ENCODE peak calls at places on chromosomes 4 and X, in four cellular contexts. P is upper lobe of left lung, B is HL-60, K is tibial artery. C is an unnamed sample.

GRCh38 chrX:52424658-52425057 is 55.8 kb downstream of the XAGE2 start:
- DNase-seq in P (no peak), B (no peak), K (no peak), C (peak)

GRCh38 chr4:121711263-121712000 is 14.7 kb upstream of the ANXA5 start:
- DNase-seq in P (peak), B (no peak), K (peak), C (peak)

GRCh38 chrX:153929576-153929975 is 3.5 kb upstream of the ARHGAP4 start:
- DNase-seq in P (no peak), B (no peak), K (no peak), C (no peak)

GRCh38 chr4:46277165-46277951 is 112.6 kb downstream of the GABRA2 start:
- DNase-seq in P (no peak), B (no peak), K (no peak), C (no peak)

GRCh38 chr4:23680616-23681518 is 209.0 kb downstream of the PPARGC1A start:
- DNase-seq in P (no peak), B (no peak), K (no peak), C (peak)

GRCh38 chrX:71606536-71607216 is 11.6 kb downstream of the CXCR3 start:
- DNase-seq in P (no peak), B (no peak), K (no peak), C (no peak)

GRCh38 chrX:133792198-133792953 is 193.0 kb downstream of the GPC3 start:
- DNase-seq in P (no peak), B (peak), K (peak), C (peak)

GRCh38 chr4:43778187-43778915 is 670.3 kb downstream of the KCTD8 start:
- DNase-seq in P (no peak), B (no peak), K (no peak), C (no peak)

GRCh38 chr4:23889814-23890269 is at the start of gene PPARGC1A:
- DNase-seq in P (peak), B (no peak), K (peak), C (no peak)

GRCh38 chr4:190020790-190021717 is 6.0 kb downstream of the FRG2 start:
- DNase-seq in P (peak), B (no peak), K (no peak), C (peak)

GRCh38 chrX:57453901-57454300 is 137.9 kb upstream of the ZXDB start:
- DNase-seq in P (no peak), B (peak), K (no peak), C (peak)

GRCh38 chr4:150280081-150280950 is 202.1 kb downstream of the DCLK2 start:
- DNase-seq in P (no peak), B (peak), K (no peak), C (peak)

GRCh38 chrX:100928660-100929613 is at the start of gene XKRX:
- DNase-seq in P (peak), B (no peak), K (peak), C (no peak)

GRCh38 chrX:118726887-118727685 is at the start of gene IL13RA1:
- DNase-seq in P (peak), B (peak), K (peak), C (peak)

GRCh38 chr4:83266689-83267088 is 17.9 kb downstream of the COQ2 start:
- DNase-seq in P (no peak), B (no peak), K (no peak), C (no peak)

GRCh38 chr4:113355550-113356371 is 306.3 kb downstream of the ANK2 start:
- DNase-seq in P (no peak), B (peak), K (no peak), C (peak)
- H3K4me3 ChIP-seq in P (no peak), B (no peak), K (no peak), C (no peak)

DNA sequence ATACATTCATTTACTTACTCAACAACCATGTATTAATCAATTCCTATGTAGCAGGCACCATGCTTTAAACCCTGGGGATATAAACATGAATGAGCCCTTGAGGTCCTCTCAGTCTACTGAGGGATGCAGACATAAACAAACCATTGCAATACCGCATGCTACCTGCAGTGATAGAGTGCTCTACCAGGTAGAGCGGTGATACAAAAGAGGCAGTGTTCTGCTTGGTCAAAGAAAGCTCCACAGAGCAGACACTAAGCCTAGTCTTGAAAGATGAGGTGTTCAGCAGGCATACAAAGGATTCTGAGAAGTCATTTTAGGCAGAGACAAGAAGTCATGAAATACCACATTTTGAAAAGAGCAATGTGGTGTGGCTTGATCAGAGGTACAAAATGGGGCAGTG is 26.9 kb upstream of the AMOT start:
- DNase-seq in P (no peak), B (no peak), K (no peak), C (no peak)
- TF ChIP-seq CTCF in P (no peak), B (no peak), K (no peak), C (no peak)

GRCh38 chrX:73213734-73214133 is 917 bp downstream of the NAP1L2 start:
- DNase-seq in P (no peak), B (no peak), K (no peak), C (no peak)
- H3K4me3 ChIP-seq in P (peak), B (no peak), K (peak), C (no peak)

GRCh38 chrX:11678174-11678573 is 12.5 kb upstream of the ARHGAP6 start:
- DNase-seq in P (no peak), B (no peak), K (peak), C (no peak)
- TF ChIP-seq CTCF in P (no peak), B (no peak), K (peak), C (peak)

DNA sequence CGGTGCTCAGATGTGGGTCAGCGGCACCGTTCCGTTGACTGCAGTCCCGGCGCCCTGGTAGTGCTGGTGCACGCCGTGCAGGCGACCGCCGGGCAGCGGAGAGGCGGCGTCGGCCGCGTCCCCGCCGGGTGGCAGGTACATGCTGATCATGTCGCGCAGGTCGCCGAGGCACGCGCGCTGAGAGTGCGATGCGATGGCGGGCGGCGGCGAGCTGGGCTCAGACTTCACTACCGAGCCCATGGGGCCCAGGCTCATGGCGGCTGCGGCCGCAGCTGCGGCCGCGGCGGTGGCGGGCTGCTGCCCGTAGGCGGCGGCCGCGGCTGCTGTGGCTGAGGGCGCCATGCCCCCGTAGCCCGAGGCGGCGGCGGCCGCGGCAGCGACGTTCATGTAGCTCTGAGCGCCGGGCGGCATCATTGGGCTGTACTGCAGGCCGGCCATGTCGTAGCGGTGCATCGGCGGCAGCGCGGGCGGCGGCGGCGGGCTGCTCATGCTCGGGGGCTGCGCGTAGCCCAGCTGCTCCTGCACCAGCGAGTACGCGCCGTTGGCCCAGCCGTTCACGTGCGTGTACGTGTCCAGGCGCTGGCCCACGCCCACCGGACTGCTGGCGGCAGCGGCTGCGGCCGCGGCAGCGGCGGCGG is 1.0 kb downstream of the SOX3 start:
- DNase-seq in P (peak), B (no peak), K (no peak), C (peak)
- H3K4me3 ChIP-seq in P (peak), B (no peak), K (peak), C (peak)

DNA sequence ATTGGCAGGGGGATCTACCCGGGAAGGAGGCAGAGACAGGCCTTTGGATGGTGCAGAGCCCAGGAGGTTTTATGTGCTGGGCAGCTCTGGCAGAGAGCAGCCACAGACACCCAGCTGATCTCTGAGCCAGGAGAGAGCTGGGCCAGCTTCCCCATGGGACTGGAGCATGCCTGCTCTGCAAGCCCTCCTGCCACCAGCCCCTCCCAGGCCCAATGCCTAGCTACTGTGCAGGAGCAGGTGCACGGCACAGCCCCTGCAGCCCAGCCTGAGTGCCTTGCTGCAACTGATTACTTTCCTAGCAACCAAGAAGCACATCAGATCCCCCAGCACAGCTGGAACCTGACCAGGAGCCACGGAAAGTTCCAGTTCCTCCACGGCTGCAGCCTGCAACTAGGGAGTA is 57.8 kb upstream of the BEND2 start:
- DNase-seq in P (peak), B (no peak), K (no peak), C (no peak)
- TF ChIP-seq CTCF in P (no peak), B (no peak), K (no peak), C (no peak)

GRCh38 chr4:153553155-153553819 is 87.1 kb downstream of the TMEM131L start:
- DNase-seq in P (no peak), B (no peak), K (no peak), C (no peak)
- H3K4me3 ChIP-seq in P (no peak), B (no peak), K (peak), C (no peak)

GRCh38 chr4:119314356-119314755 is 7.6 kb downstream of the FABP2 start:
- DNase-seq in P (no peak), B (no peak), K (no peak), C (peak)
- TF ChIP-seq CTCF in P (peak), B (peak), K (peak), C (peak)

GRCh38 chr4:138103597-138104461 is 138.3 kb downstream of the SLC7A11 start:
- DNase-seq in P (no peak), B (no peak), K (no peak), C (no peak)
- H3K4me3 ChIP-seq in P (no peak), B (no peak), K (peak), C (no peak)

GRCh38 chr4:91965166-91965565 is 338.6 kb upstream of the GRID2 start:
- DNase-seq in P (no peak), B (no peak), K (no peak), C (no peak)
- TF ChIP-seq CTCF in P (no peak), B (no peak), K (no peak), C (no peak)

C was measured in AG10803.